ENCODE peak calls at places on chromosomes 6 and 20, in nine cellular contexts. One of them, this sample, is unnamed.

GRCh38 chr20:44959896-44960852 is at the start of gene TOMM34:
- DNase-seq in adipocyte: peak; percentile 98
- DNase-seq in anterior cingulate cortex: peak; percentile 73
- DNase-seq in lung: peak; percentile 94
- DNase-seq in HTR-8/SVneo: peak; percentile 100
- DNase-seq in HFFc6: peak; percentile 86
- DNase-seq in HEK293T: peak; percentile 95
- DNase-seq in activated T-helper 1 cell treated with anti-CD3 and anti-CD28 coated beads, Interleukin-2, amount 50 U/mL, for 16 hours: peak; percentile 93
- DNase-seq in uterus: peak; percentile 92
- DNase-seq in this sample: peak; percentile 91

GRCh38 chr20:59817846-59818245 is 115.6 kb downstream of the SYCP2 start:
- DNase-seq in adipocyte: no peak
- DNase-seq in anterior cingulate cortex: no peak
- DNase-seq in lung: no peak
- DNase-seq in HTR-8/SVneo: no peak
- DNase-seq in HFFc6: no peak
- DNase-seq in HEK293T: no peak
- DNase-seq in activated T-helper 1 cell treated with anti-CD3 and anti-CD28 coated beads, Interleukin-2, amount 50 U/mL, for 16 hours: no peak
- DNase-seq in uterus: no peak
- DNase-seq in this sample: no peak

GRCh38 chr6:99416892-99417767 is 8.0 kb downstream of the PNISR start:
- DNase-seq in adipocyte: no peak
- DNase-seq in anterior cingulate cortex: no peak
- DNase-seq in lung: no peak
- DNase-seq in HTR-8/SVneo: no peak
- DNase-seq in HFFc6: no peak
- DNase-seq in HEK293T: no peak
- DNase-seq in activated T-helper 1 cell treated with anti-CD3 and anti-CD28 coated beads, Interleukin-2, amount 50 U/mL, for 16 hours: no peak
- DNase-seq in uterus: no peak
- DNase-seq in this sample: no peak

GRCh38 chr6:35568967-35569606 is 56.4 kb upstream of the TULP1 start:
- DNase-seq in adipocyte: no peak
- DNase-seq in anterior cingulate cortex: no peak
- DNase-seq in lung: peak; percentile 38
- DNase-seq in HTR-8/SVneo: no peak
- DNase-seq in HFFc6: no peak
- DNase-seq in HEK293T: peak; percentile 45
- DNase-seq in activated T-helper 1 cell treated with anti-CD3 and anti-CD28 coated beads, Interleukin-2, amount 50 U/mL, for 16 hours: peak; percentile 5
- DNase-seq in uterus: peak; percentile 42
- DNase-seq in this sample: peak; percentile 20

GRCh38 chr20:10367425-10367920 is 66.5 kb downstream of the MKKS start:
- DNase-seq in adipocyte: no peak
- DNase-seq in anterior cingulate cortex: no peak
- DNase-seq in lung: no peak
- DNase-seq in HTR-8/SVneo: no peak
- DNase-seq in HFFc6: no peak
- DNase-seq in HEK293T: no peak
- DNase-seq in activated T-helper 1 cell treated with anti-CD3 and anti-CD28 coated beads, Interleukin-2, amount 50 U/mL, for 16 hours: no peak
- DNase-seq in uterus: no peak
- DNase-seq in this sample: no peak

GRCh38 chr6:74087898-74088297 is 391.9 kb downstream of the CD109 start:
- DNase-seq in adipocyte: peak; percentile 77
- DNase-seq in anterior cingulate cortex: no peak
- DNase-seq in lung: no peak
- DNase-seq in HTR-8/SVneo: no peak
- DNase-seq in HFFc6: no peak
- DNase-seq in HEK293T: no peak
- DNase-seq in activated T-helper 1 cell treated with anti-CD3 and anti-CD28 coated beads, Interleukin-2, amount 50 U/mL, for 16 hours: no peak
- DNase-seq in uterus: no peak
- DNase-seq in this sample: peak; percentile 29

GRCh38 chr6:106134906-106135634 is 48.9 kb downstream of the PRDM1 start:
- DNase-seq in adipocyte: no peak
- DNase-seq in anterior cingulate cortex: no peak
- DNase-seq in lung: no peak
- DNase-seq in HTR-8/SVneo: peak; percentile 61
- DNase-seq in HFFc6: no peak
- DNase-seq in HEK293T: no peak
- DNase-seq in activated T-helper 1 cell treated with anti-CD3 and anti-CD28 coated beads, Interleukin-2, amount 50 U/mL, for 16 hours: no peak
- DNase-seq in uterus: no peak
- DNase-seq in this sample: peak; percentile 82

GRCh38 chr6:157732007-157732406 is 91.0 kb upstream of the SNX9 start:
- DNase-seq in adipocyte: no peak
- DNase-seq in anterior cingulate cortex: no peak
- DNase-seq in lung: no peak
- DNase-seq in HTR-8/SVneo: no peak
- DNase-seq in HFFc6: no peak
- DNase-seq in HEK293T: no peak
- DNase-seq in activated T-helper 1 cell treated with anti-CD3 and anti-CD28 coated beads, Interleukin-2, amount 50 U/mL, for 16 hours: no peak
- DNase-seq in uterus: no peak
- DNase-seq in this sample: no peak

GRCh38 chr6:43852350-43852864 is 82.4 kb downstream of the VEGFA start:
- DNase-seq in adipocyte: no peak
- DNase-seq in anterior cingulate cortex: no peak
- DNase-seq in lung: no peak
- DNase-seq in HTR-8/SVneo: no peak
- DNase-seq in HFFc6: no peak
- DNase-seq in HEK293T: no peak
- DNase-seq in activated T-helper 1 cell treated with anti-CD3 and anti-CD28 coated beads, Interleukin-2, amount 50 U/mL, for 16 hours: no peak
- DNase-seq in uterus: no peak
- DNase-seq in this sample: no peak

GRCh38 chr20:8194721-8195120 is 62.7 kb downstream of the PLCB1 start:
- DNase-seq in adipocyte: peak; percentile 69
- DNase-seq in anterior cingulate cortex: no peak
- DNase-seq in lung: no peak
- DNase-seq in HTR-8/SVneo: no peak
- DNase-seq in HFFc6: no peak
- DNase-seq in HEK293T: no peak
- DNase-seq in activated T-helper 1 cell treated with anti-CD3 and anti-CD28 coated beads, Interleukin-2, amount 50 U/mL, for 16 hours: no peak
- DNase-seq in uterus: no peak
- DNase-seq in this sample: peak; percentile 66

GRCh38 chr6:157991067-157991432 is 9.4 kb downstream of the SYNJ2 start:
- DNase-seq in adipocyte: no peak
- DNase-seq in anterior cingulate cortex: no peak
- DNase-seq in lung: no peak
- DNase-seq in HTR-8/SVneo: no peak
- DNase-seq in HFFc6: no peak
- DNase-seq in HEK293T: no peak
- DNase-seq in activated T-helper 1 cell treated with anti-CD3 and anti-CD28 coated beads, Interleukin-2, amount 50 U/mL, for 16 hours: no peak
- DNase-seq in uterus: no peak
- DNase-seq in this sample: no peak

GRCh38 chr6:73285674-73286283 is 22.8 kb upstream of the KHDC1 start:
- DNase-seq in adipocyte: peak; percentile 85
- DNase-seq in anterior cingulate cortex: no peak
- DNase-seq in lung: no peak
- DNase-seq in HTR-8/SVneo: peak; percentile 57
- DNase-seq in HFFc6: peak; percentile 55
- DNase-seq in HEK293T: peak; percentile 44
- DNase-seq in activated T-helper 1 cell treated with anti-CD3 and anti-CD28 coated beads, Interleukin-2, amount 50 U/mL, for 16 hours: no peak
- DNase-seq in uterus: no peak
- DNase-seq in this sample: peak; percentile 72